ENCODE peak calls at places on chromosome 14, in eight cellular contexts. U is upper lobe of right lung, V is IMR-90, I is PC-3, G is ovary, M is HepG2, K is right atrium auricular region, Q is GM23338. H is an unnamed sample. For H3K27me3, the result is how much of the 10 kb centered on the place peaks cover.

GRCh38 chr14:89143595-89143994 is 273.4 kb downstream of the FOXN3 start:
- DNase-seq in U (no peak), V (no peak), I (no peak), G (no peak), M (no peak), K (no peak), Q (no peak), H (no peak)

GRCh38 chr14:33070474-33070873 is 131.8 kb downstream of the NPAS3 start:
- DNase-seq in U (no peak), V (no peak), I (no peak), G (no peak), M (no peak), K (no peak), Q (no peak), H (no peak)

GRCh38 chr14:50237448-50237847 is 6.1 kb upstream of the SOS2 start:
- DNase-seq in U (no peak), V (no peak), I (no peak), G (no peak), M (no peak), K (no peak), Q (no peak), H (no peak)

GRCh38 chr14:31420013-31420318 is 384 bp downstream of the HEATR5A start:
- DNase-seq in U (peak), V (no peak), I (peak), G (peak), M (peak), K (peak), Q (peak), H (peak)

GRCh38 chr14:88352299-88353097 is 29.4 kb upstream of the KCNK10 start:
- DNase-seq in U (no peak), V (peak), I (peak), G (no peak), M (no peak), K (no peak), Q (no peak), H (no peak)

GRCh38 chr14:89416002-89416995 is 734 bp downstream of the FOXN3 start:
- DNase-seq in U (peak), V (peak), I (peak), G (peak), M (peak), K (peak), Q (peak), H (peak)

GRCh38 chr14:77794357-77794756 is 5.6 kb upstream of the ADCK1 start:
- DNase-seq in U (no peak), V (no peak), I (no peak), G (no peak), M (no peak), K (no peak), Q (no peak), H (no peak)

GRCh38 chr14:45211295-45211694 is 41.7 kb downstream of the MIS18BP1 start:
- DNase-seq in U (no peak), V (no peak), I (no peak), G (no peak), M (no peak), K (no peak), Q (no peak), H (no peak)

GRCh38 chr14:64696355-64696844 is 7.8 kb upstream of the PLEKHG3 start:
- DNase-seq in U (no peak), V (no peak), I (no peak), G (no peak), M (no peak), K (no peak), Q (peak), H (peak)

GRCh38 chr14:97196336-97196735 is 399.2 kb downstream of the VRK1 start:
- DNase-seq in U (no peak), V (no peak), I (no peak), G (no peak), M (no peak), K (no peak), Q (no peak), H (no peak)

GRCh38 chr14:30528778-30529642 is 29.9 kb upstream of the G2E3 start:
- DNase-seq in U (no peak), V (no peak), I (no peak), G (no peak), M (no peak), K (no peak), Q (peak), H (no peak)

GRCh38 chr14:51066576-51066975 is 28.3 kb downstream of the TRIM9 start:
- DNase-seq in U (no peak), V (no peak), I (no peak), G (no peak), M (no peak), K (no peak), Q (no peak), H (no peak)

GRCh38 chr14:64682173-64682710 is 22.0 kb upstream of the PLEKHG3 start:
- DNase-seq in U (peak), V (peak), I (peak), G (peak), M (no peak), K (peak), Q (peak), H (peak)

GRCh38 chr14:65631040-65631439 is 218.5 kb downstream of the FUT8 start:
- DNase-seq in U (no peak), V (no peak), I (no peak), G (no peak), M (no peak), K (no peak), Q (no peak), H (no peak)

GRCh38 chr14:68585690-68586089 is 207.2 kb downstream of the ZFP36L1 start:
- DNase-seq in U (no peak), V (peak), I (no peak), G (peak), M (no peak), K (no peak), Q (no peak), H (no peak)

GRCh38 chr14:39050389-39050788 is 52.6 kb downstream of the SEC23A start:
- DNase-seq in U (no peak), V (peak), I (peak), G (no peak), M (no peak), K (no peak), Q (no peak), H (no peak)

GRCh38 chr14:53942970-53943750 is 13.5 kb downstream of the BMP4 start:
- DNase-seq in U (no peak), V (no peak), I (peak), G (no peak), M (peak), K (no peak), Q (peak), H (no peak)

GRCh38 chr14:85415015-85415712 is 114.8 kb upstream of the FLRT2 start:
- DNase-seq in U (no peak), V (peak), I (peak), G (peak), M (peak), K (peak), Q (peak), H (peak)

GRCh38 chr14:76844223-76844622 is 18.0 kb downstream of the LRRC74A start:
- DNase-seq in U (peak), V (peak), I (peak), G (peak), M (no peak), K (peak), Q (peak), H (peak)

GRCh38 chr14:104280085-104280901 is 141.9 kb downstream of the KIF26A start:
- DNase-seq in U (peak), V (no peak), I (no peak), G (peak), M (no peak), K (no peak), Q (no peak), H (peak)

GRCh38 chr14:104276435-104276834 is 138.0 kb downstream of the KIF26A start:
- DNase-seq in U (no peak), V (no peak), I (no peak), G (no peak), M (no peak), K (no peak), Q (no peak), H (no peak)

GRCh38 chr14:104277416-104278213 is 139.2 kb downstream of the KIF26A start:
- DNase-seq in U (peak), V (no peak), I (no peak), G (peak), M (no peak), K (no peak), Q (no peak), H (no peak)

GRCh38 chr14:104280902-104281767 is 142.7 kb downstream of the KIF26A start:
- DNase-seq in U (peak), V (no peak), I (no peak), G (peak), M (no peak), K (no peak), Q (no peak), H (peak)

DNA sequence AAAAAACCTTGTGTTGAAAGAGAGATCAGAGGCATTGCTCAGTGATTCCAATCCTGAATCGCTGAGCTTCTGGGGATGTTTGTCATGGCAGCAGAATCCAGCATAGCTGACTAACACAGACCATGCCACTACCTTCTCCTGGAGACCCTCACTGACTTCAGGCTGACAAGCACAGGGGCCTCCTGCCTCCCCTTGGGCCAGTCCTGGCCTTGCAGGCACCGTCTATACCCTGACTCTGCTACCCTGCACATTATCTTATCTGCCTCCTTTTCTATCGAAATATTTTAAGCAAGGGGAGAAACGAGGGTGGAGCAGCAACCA is 139.8 kb downstream of the KIF26A start:
- DNase-seq in U (no peak), V (no peak), I (no peak), G (peak), M (no peak), K (no peak), Q (no peak), H (no peak)
- H3K27me3 ChIP-seq in U (under half), V (under half), I (under half), G (under half), M (under half), K (under half), Q (under half), H (under half)

DNA sequence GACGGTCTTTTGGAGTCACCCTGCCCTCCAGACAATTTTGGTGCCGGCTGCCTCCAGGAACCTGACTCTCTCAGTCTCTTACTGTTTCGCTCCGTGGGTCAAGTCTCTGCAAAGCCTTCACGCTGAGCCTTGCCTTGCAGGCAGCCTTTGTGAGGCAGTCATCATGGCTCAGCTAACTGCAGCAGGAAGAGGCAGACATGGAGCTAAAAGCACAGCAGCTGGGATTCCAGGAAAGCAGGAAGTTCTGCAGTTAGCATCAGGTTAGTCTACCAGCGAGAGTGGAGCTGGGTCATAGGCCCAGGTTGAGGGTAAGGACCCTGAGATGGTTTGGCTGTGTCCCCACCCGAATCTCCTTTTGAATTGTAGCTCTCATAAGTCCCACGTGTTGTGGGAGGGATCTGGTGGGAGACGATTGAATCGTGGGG is 305.4 kb downstream of the PCNX1 start:
- DNase-seq in U (no peak), V (peak), I (no peak), G (no peak), M (no peak), K (no peak), Q (no peak), H (no peak)
- H3K27me3 ChIP-seq in U (under half), V (under half), I (under half), G (under half), M (under half), K (under half), Q (under half), H (under half)

DNA sequence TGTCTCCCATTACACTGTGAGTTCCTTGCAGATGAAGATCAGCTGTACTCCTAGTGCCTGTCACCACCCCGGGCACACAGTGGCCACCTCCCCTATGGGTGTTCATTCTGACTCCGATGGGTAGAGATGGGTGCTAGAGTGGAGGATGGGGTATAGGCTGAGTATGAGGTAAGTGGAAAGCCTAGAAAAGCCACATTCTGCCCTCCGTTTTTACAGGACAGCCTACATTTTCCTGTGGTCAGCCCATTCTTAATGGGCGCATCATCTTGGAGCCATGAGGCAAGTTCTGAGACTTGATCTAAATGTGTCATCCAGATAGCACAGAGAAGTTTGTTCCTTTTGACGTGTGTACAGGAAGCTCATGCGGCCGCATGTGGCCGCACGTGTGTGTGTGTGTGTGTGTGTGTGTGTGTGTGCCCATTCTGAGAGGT is 166.7 kb upstream of the HIF1A start:
- DNase-seq in U (no peak), V (peak), I (peak), G (no peak), M (no peak), K (no peak), Q (no peak), H (no peak)
- H3K27me3 ChIP-seq in U (under half), V (under half), I (under half), G (under half), M (under half), K (under half), Q (under half), H (under half)

GRCh38 chr14:99273025-99273723 is 1.2 kb upstream of the BCL11B start:
- DNase-seq in U (no peak), V (no peak), I (no peak), G (no peak), M (peak), K (no peak), Q (peak), H (no peak)
- H3K27me3 ChIP-seq in U (half or more), V (half or more), I (half or more), G (under half), M (under half), K (under half), Q (under half), H (under half)

GRCh38 chr14:99658218-99658617 is 13.3 kb downstream of the HHIPL1 start:
- DNase-seq in U (no peak), V (peak), I (no peak), G (no peak), M (no peak), K (no peak), Q (no peak), H (no peak)

GRCh38 chr14:99655521-99655920 is 10.6 kb downstream of the HHIPL1 start:
- DNase-seq in U (no peak), V (peak), I (no peak), G (no peak), M (no peak), K (no peak), Q (no peak), H (no peak)

GRCh38 chr14:99656171-99656570 is 11.2 kb downstream of the HHIPL1 start:
- DNase-seq in U (no peak), V (no peak), I (no peak), G (no peak), M (no peak), K (no peak), Q (no peak), H (no peak)

GRCh38 chr14:99659333-99659741 is 14.4 kb downstream of the HHIPL1 start:
- DNase-seq in U (no peak), V (no peak), I (no peak), G (no peak), M (no peak), K (no peak), Q (peak), H (no peak)

GRCh38 chr14:99657645-99658155 is 12.8 kb downstream of the HHIPL1 start:
- DNase-seq in U (no peak), V (no peak), I (no peak), G (no peak), M (no peak), K (no peak), Q (no peak), H (no peak)
- H3K27me3 ChIP-seq in U (under half), V (under half), I (under half), G (under half), M (under half), K (under half), Q (under half), H (under half)

DNA sequence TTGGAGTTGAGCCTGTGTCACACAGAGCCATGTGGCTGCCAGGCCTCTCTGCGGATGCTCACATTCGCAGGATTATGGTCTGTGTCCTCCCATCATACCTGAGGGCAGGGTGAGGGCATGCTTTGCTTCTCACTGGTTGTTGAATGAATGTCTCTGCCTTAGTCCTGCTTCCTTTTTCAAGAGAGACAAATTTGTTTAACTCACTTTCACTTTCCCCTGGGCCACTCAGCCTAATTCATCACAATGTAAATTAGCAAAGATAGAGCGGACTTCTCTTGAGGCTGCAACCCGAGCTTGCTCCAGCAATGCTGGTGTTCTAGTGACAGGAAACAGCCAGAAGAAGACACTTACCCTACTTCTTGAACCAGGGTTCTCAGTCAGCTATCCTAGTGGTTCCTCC is 35.5 kb upstream of the PAX9 start:
- DNase-seq in U (no peak), V (no peak), I (no peak), G (no peak), M (no peak), K (no peak), Q (no peak), H (no peak)
- H3K27me3 ChIP-seq in U (under half), V (under half), I (under half), G (under half), M (under half), K (under half), Q (under half), H (under half)

DNA sequence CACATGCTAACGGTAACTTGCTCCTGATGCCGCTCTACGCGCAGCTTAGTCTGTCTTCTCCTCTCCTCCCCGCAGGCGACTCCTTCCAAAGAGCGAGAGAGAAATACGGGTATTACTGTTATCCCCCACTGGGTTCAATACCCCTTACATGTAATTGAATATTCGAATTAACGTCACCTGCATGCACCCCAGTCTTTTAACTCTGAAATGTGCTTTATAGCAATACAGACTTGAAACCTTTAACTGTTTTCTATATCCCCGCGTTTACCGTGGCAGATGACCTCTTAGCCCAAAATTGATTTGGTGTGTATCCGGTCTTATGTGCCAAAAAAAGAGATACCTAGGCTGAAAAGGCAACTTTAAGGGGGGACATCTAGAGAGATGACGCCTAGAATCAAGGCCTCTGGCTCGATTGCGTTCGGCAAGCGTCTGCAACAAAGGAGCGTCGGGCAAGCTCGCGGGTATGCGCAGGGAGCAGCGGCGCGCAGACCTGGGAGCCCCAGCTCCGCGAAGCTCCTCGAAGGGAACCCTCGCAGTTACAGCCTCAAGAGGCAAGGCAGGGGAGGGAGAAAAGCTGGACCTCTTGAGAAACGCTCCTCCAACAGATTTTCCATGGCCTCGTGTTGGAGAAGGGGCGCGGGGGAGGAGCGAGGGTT is 6.8 kb upstream of the FOXG1 start:
- DNase-seq in U (no peak), V (no peak), I (no peak), G (no peak), M (no peak), K (no peak), Q (peak), H (no peak)
- H3K27me3 ChIP-seq in U (half or more), V (half or more), I (half or more), G (under half), M (half or more), K (under half), Q (half or more), H (half or more)

GRCh38 chr14:35534884-35535793 is 1.2 kb downstream of the INSM2 start:
- DNase-seq in U (peak), V (peak), I (peak), G (peak), M (peak), K (no peak), Q (peak), H (peak)
- H3K27me3 ChIP-seq in U (half or more), V (under half), I (under half), G (under half), M (under half), K (under half), Q (half or more), H (under half)

DNA sequence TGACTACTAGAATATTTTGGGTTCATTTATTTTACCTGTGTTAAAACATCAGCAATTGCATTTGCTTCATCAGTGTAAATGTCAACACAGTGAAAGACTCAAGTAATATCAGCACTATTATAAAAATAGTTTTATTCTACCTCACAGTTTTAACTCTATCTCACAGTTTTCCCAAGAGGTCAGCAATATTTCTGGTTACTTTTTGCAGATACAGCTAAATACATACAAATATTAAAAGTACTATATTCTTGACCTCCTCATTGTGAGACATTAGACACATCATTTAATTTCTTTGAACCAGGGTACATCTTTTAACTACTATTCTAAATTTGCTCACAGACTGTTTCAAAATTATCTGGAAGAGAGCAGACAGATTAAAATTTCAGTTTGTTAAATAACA is 321.7 kb upstream of the OR4E1 start:
- DNase-seq in U (no peak), V (no peak), I (no peak), G (no peak), M (no peak), K (no peak), Q (no peak), H (no peak)
- H3K27me3 ChIP-seq in U (under half), V (under half), I (under half), G (under half), M (under half), K (under half), Q (under half), H (under half)

GRCh38 chr14:23696706-23697239 is 60.6 kb downstream of the DHRS2 start:
- DNase-seq in U (no peak), V (no peak), I (no peak), G (no peak), M (no peak), K (no peak), Q (no peak), H (no peak)
- H3K27me3 ChIP-seq in U (under half), V (under half), I (half or more), G (under half), M (under half), K (under half), Q (under half), H (under half)

H was measured in body of pancreas.